ENCODE peak calls at places on chromosomes 12 and 14, in ten cellular contexts. E is lower lobe of right lung, C is kidney epithelial cell, K is epithelial cell of proximal tubule, X is A549, S is astrocyte of the spinal cord, V is heart right ventricle, I is sigmoid colon, Z is IMR-90, T is epithelial cell of esophagus. W is an unnamed sample.

GRCh38 chr12:131380961-131381705 is 329.8 kb upstream of the SFSWAP start:
- DNase-seq in E (no peak), C (no peak), K (no peak), X (no peak), S (no peak), V (no peak), I (peak), Z (no peak), T (no peak), W (no peak)

GRCh38 chr12:53955036-53955775 is 503 bp downstream of the HOXC12 start:
- DNase-seq in E (no peak), C (no peak), K (no peak), X (no peak), S (no peak), V (no peak), I (no peak), Z (no peak), T (no peak), W (peak)

GRCh38 chr12:111298583-111299436 is 70.1 kb downstream of the PHETA1 start:
- DNase-seq in E (no peak), C (peak), K (no peak), X (peak), S (peak), V (peak), I (no peak), Z (peak), T (peak), W (peak)

GRCh38 chr12:50313256-50313931 is 30.1 kb upstream of the LIMA1 start:
- DNase-seq in E (no peak), C (no peak), K (no peak), X (no peak), S (no peak), V (no peak), I (no peak), Z (no peak), T (peak), W (no peak)

GRCh38 chr14:73241481-73242165 is 4.3 kb downstream of the PAPLN start:
- DNase-seq in E (no peak), C (no peak), K (no peak), X (no peak), S (no peak), V (no peak), I (peak), Z (no peak), T (peak), W (no peak)

GRCh38 chr12:45298721-45299120 is 82.8 kb downstream of the ANO6 start:
- DNase-seq in E (no peak), C (no peak), K (no peak), X (no peak), S (no peak), V (no peak), I (no peak), Z (no peak), T (no peak), W (no peak)

GRCh38 chr12:78483767-78484315 is 380.7 kb upstream of the SYT1 start:
- DNase-seq in E (no peak), C (no peak), K (no peak), X (no peak), S (peak), V (no peak), I (no peak), Z (no peak), T (no peak), W (no peak)

GRCh38 chr14:85531594-85532391 is 1.8 kb downstream of the FLRT2 start:
- DNase-seq in E (peak), C (no peak), K (no peak), X (peak), S (peak), V (peak), I (peak), Z (peak), T (peak), W (peak)

GRCh38 chr14:83478741-83479140 is 1945.1 kb upstream of the SEL1L start:
- DNase-seq in E (no peak), C (no peak), K (no peak), X (no peak), S (peak), V (no peak), I (no peak), Z (peak), T (no peak), W (no peak)

GRCh38 chr12:4267904-4268548 is 5.5 kb upstream of the CCND2 start:
- DNase-seq in E (no peak), C (no peak), K (no peak), X (no peak), S (no peak), V (no peak), I (no peak), Z (no peak), T (no peak), W (no peak)

GRCh38 chr12:19994970-19995369 is 373.4 kb upstream of the PDE3A start:
- DNase-seq in E (no peak), C (no peak), K (no peak), X (no peak), S (peak), V (no peak), I (no peak), Z (no peak), T (no peak), W (no peak)

GRCh38 chr12:27552886-27553560 is 29.0 kb downstream of the PPFIBP1 start:
- DNase-seq in E (no peak), C (no peak), K (no peak), X (no peak), S (no peak), V (no peak), I (no peak), Z (peak), T (no peak), W (no peak)

GRCh38 chr14:22391908-22392307 is 197.1 kb downstream of the DAD1 start:
- DNase-seq in E (peak), C (no peak), K (no peak), X (peak), S (peak), V (peak), I (peak), Z (peak), T (peak), W (no peak)

GRCh38 chr14:38127784-38128183 is 79.9 kb upstream of the SSTR1 start:
- DNase-seq in E (no peak), C (no peak), K (no peak), X (no peak), S (no peak), V (no peak), I (no peak), Z (peak), T (no peak), W (no peak)

GRCh38 chr14:105532111-105532623 is 5.8 kb downstream of the TMEM121 start:
- DNase-seq in E (no peak), C (no peak), K (no peak), X (no peak), S (no peak), V (no peak), I (no peak), Z (no peak), T (no peak), W (no peak)

GRCh38 chr14:105529506-105530445 is 3.4 kb downstream of the TMEM121 start:
- DNase-seq in E (peak), C (no peak), K (no peak), X (no peak), S (no peak), V (peak), I (no peak), Z (no peak), T (no peak), W (no peak)

GRCh38 chr14:105531088-105531957 is 4.9 kb downstream of the TMEM121 start:
- DNase-seq in E (no peak), C (no peak), K (no peak), X (no peak), S (no peak), V (no peak), I (peak), Z (no peak), T (no peak), W (no peak)

GRCh38 chr14:105528859-105529505 is 2.6 kb downstream of the TMEM121 start:
- DNase-seq in E (peak), C (no peak), K (no peak), X (no peak), S (no peak), V (no peak), I (no peak), Z (no peak), T (no peak), W (no peak)

GRCh38 chr14:105530446-105531087 is 4.2 kb downstream of the TMEM121 start:
- DNase-seq in E (no peak), C (no peak), K (no peak), X (no peak), S (no peak), V (no peak), I (no peak), Z (no peak), T (no peak), W (no peak)
- TF ChIP-seq CTCF in E (no peak), C (no peak), K (no peak), X (no peak), S (no peak), V (no peak), I (no peak), Z (no peak), T (no peak), W (no peak)

GRCh38 chr14:21070610-21071224 is 613 bp downstream of the ARHGEF40 start:
- DNase-seq in E (no peak), C (no peak), K (no peak), X (peak), S (peak), V (peak), I (no peak), Z (peak), T (peak), W (no peak)

GRCh38 chr14:21072102-21072501 is 2.0 kb downstream of the ARHGEF40 start:
- DNase-seq in E (no peak), C (no peak), K (no peak), X (peak), S (peak), V (peak), I (no peak), Z (peak), T (peak), W (no peak)

GRCh38 chr14:21070083-21070609 is at the start of gene ARHGEF40:
- DNase-seq in E (peak), C (no peak), K (no peak), X (peak), S (peak), V (peak), I (no peak), Z (peak), T (no peak), W (no peak)

GRCh38 chr14:21072781-21073339 is 2.8 kb downstream of the ARHGEF40 start:
- DNase-seq in E (no peak), C (no peak), K (no peak), X (no peak), S (no peak), V (no peak), I (no peak), Z (no peak), T (no peak), W (no peak)

GRCh38 chr14:21071225-21072041 is 1.3 kb downstream of the ARHGEF40 start:
- DNase-seq in E (peak), C (no peak), K (no peak), X (peak), S (peak), V (peak), I (peak), Z (peak), T (peak), W (peak)
- TF ChIP-seq CTCF in E (no peak), C (no peak), K (no peak), X (no peak), S (no peak), V (no peak), I (no peak), Z (no peak), T (no peak), W (no peak)

GRCh38 chr12:70305794-70306193 is 60.3 kb upstream of the KCNMB4 start:
- DNase-seq in E (no peak), C (no peak), K (no peak), X (no peak), S (peak), V (no peak), I (no peak), Z (peak), T (no peak), W (no peak)
- TF ChIP-seq CTCF in E (no peak), C (no peak), K (no peak), X (no peak), S (no peak), V (no peak), I (no peak), Z (no peak), T (no peak), W (no peak)

GRCh38 chr14:95025941-95026340 is 131.4 kb downstream of the DICER1 start:
- DNase-seq in E (no peak), C (no peak), K (no peak), X (no peak), S (no peak), V (no peak), I (peak), Z (no peak), T (no peak), W (no peak)
- TF ChIP-seq CTCF in E (no peak), C (no peak), K (no peak), X (no peak), S (no peak), V (no peak), I (no peak), Z (no peak), T (no peak), W (no peak)

DNA sequence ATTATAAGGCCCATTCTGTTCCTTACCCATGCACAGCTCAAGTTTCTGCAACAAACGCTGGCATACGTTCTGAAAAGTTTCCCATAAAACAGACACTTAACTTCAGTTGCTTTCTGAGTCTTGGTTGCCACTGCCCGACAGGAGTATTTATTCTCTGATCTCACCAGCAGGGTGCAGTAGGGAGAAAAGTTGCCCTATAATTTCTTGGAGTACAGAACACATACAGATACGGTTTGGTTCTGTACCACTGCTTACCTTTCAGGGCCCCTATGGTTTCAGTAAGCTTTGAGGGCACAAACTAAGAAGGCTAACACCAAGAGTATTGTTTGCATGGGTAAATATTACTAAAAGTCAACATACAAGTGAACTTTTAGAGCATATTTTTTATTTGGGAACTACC is 77.9 kb downstream of the SPATA7 start:
- DNase-seq in E (no peak), C (no peak), K (no peak), X (peak), S (no peak), V (no peak), I (no peak), Z (no peak), T (peak), W (no peak)
- TF ChIP-seq CTCF in E (peak), C (peak), K (peak), X (peak), S (peak), V (peak), I (no peak), Z (peak), T (peak), W (peak)

GRCh38 chr12:90945070-90945649 is 9.8 kb downstream of the CCER1 start:
- DNase-seq in E (no peak), C (no peak), K (no peak), X (peak), S (peak), V (no peak), I (no peak), Z (peak), T (peak), W (no peak)
- TF ChIP-seq CTCF in E (peak), C (peak), K (peak), X (peak), S (peak), V (peak), I (peak), Z (peak), T (peak), W (peak)

GRCh38 chr12:1518486-1518762 is 76.0 kb downstream of the FBXL14 start:
- DNase-seq in E (no peak), C (no peak), K (no peak), X (no peak), S (no peak), V (no peak), I (no peak), Z (no peak), T (peak), W (no peak)
- TF ChIP-seq CTCF in E (no peak), C (no peak), K (no peak), X (no peak), S (no peak), V (no peak), I (no peak), Z (no peak), T (no peak), W (no peak)

DNA sequence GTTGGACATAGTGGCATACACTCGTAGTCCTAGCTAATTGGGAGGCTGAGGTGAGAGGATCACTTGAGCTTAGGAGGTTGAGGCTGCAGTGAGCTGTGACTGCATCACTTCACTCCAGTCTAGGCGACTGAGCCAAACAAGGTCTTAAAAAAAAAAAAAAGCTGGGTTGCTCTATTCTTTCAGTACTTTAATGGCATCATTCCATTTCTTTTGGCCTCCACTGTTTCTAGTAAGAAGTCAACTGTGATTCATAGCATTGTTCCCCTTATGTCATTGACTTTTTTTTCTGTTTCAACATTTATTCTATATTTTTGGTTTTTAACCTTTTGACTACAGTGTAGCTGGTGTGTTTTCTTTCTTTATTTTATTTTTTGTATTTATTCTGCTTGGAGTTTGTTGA is 16.7 kb upstream of the PRKCH start:
- DNase-seq in E (no peak), C (no peak), K (no peak), X (no peak), S (no peak), V (no peak), I (no peak), Z (no peak), T (no peak), W (no peak)
- TF ChIP-seq CTCF in E (no peak), C (no peak), K (no peak), X (no peak), S (no peak), V (no peak), I (no peak), Z (no peak), T (no peak), W (no peak)

GRCh38 chr14:50260511-50260910 is 29.1 kb upstream of the SOS2 start:
- DNase-seq in E (no peak), C (no peak), K (no peak), X (no peak), S (peak), V (no peak), I (no peak), Z (peak), T (peak), W (no peak)
- TF ChIP-seq CTCF in E (peak), C (peak), K (peak), X (peak), S (peak), V (peak), I (peak), Z (peak), T (peak), W (peak)